ENCODE peak calls at places on chromosome 14, in eight cellular contexts. N is AG10803, W is hepatocyte, L is tibial artery, T is HFF-Myc, A is AG04450, E is LNCaP clone FGC, F is breast epithelium. Z is an unnamed sample.

GRCh38 chr14:79629372-79629771 is 581.9 kb downstream of the DIO2 start:
- DNase-seq in T (no peak), N (no peak), W (no peak), E (no peak), L (no peak), F (no peak), A (no peak), Z (no peak)

GRCh38 chr14:94269156-94269555 is 23.9 kb downstream of the SERPINA10 start:
- DNase-seq in F (peak; percentile 47), A (no peak), N (no peak), W (no peak), T (no peak), L (no peak), E (no peak), Z (no peak)

GRCh38 chr14:62027958-62028357 is 265.7 kb downstream of the SNAPC1 start:
- DNase-seq in L (no peak), F (no peak), A (no peak), W (no peak), T (no peak), N (no peak), E (no peak), Z (no peak)

GRCh38 chr14:102316048-102316745 is 3.3 kb upstream of the ZNF839 start:
- DNase-seq in E (no peak), N (peak; percentile 78), A (no peak), L (peak; percentile 45), F (no peak), W (peak; percentile 67), T (no peak), Z (peak; percentile 81)

GRCh38 chr14:68314642-68315041 is 478.2 kb downstream of the ZFP36L1 start:
- DNase-seq in A (no peak), W (no peak), T (no peak), E (no peak), L (no peak), N (no peak), F (no peak), Z (no peak)

GRCh38 chr14:88535149-88535548 is 19.7 kb downstream of the PTPN21 start:
- DNase-seq in W (peak; percentile 58), L (no peak), T (no peak), E (no peak), F (no peak), N (peak; percentile 25), A (no peak), Z (no peak)

GRCh38 chr14:35534130-35534883 is at the start of gene INSM2:
- DNase-seq in L (no peak), N (no peak), A (no peak), W (no peak), E (no peak), F (no peak), T (no peak), Z (peak; percentile 21)

GRCh38 chr14:28820677-28821076 is 54.1 kb downstream of the FOXG1 start:
- DNase-seq in L (no peak), N (no peak), T (no peak), W (no peak), F (no peak), A (no peak), E (peak; percentile 67), Z (no peak)

GRCh38 chr14:75578099-75578785 is at the start of gene FLVCR2:
- DNase-seq in E (peak; percentile 25), T (no peak), N (peak; percentile 43), L (peak; percentile 83), A (no peak), F (peak; percentile 69), W (peak; percentile 91), Z (peak; percentile 75)

GRCh38 chr14:63342381-63342780 is 23.6 kb upstream of the GPHB5 start:
- DNase-seq in T (no peak), N (peak; percentile 17), A (no peak), F (no peak), L (no peak), E (no peak), W (no peak), Z (peak; percentile 21)

GRCh38 chr14:65222434-65222833 is 120.1 kb upstream of the MAX start:
- DNase-seq in N (peak; percentile 75), W (peak; percentile 68), E (no peak), F (no peak), L (no peak), A (no peak), T (no peak), Z (peak; percentile 81)

GRCh38 chr14:65333926-65334687 is 78.4 kb upstream of the FUT8 start:
- DNase-seq in A (peak; percentile 77), E (no peak), N (peak; percentile 93), W (peak; percentile 62), T (peak; percentile 95), F (peak; percentile 81), L (no peak), Z (peak; percentile 71)

GRCh38 chr14:38887696-38888095 is 215.3 kb downstream of the SEC23A start:
- DNase-seq in E (no peak), A (no peak), W (no peak), N (no peak), F (no peak), L (no peak), T (no peak), Z (no peak)

GRCh38 chr14:96888593-96888992 is 91.4 kb downstream of the VRK1 start:
- DNase-seq in N (no peak), F (no peak), L (no peak), W (no peak), E (no peak), T (no peak), A (no peak), Z (no peak)

GRCh38 chr14:39948235-39948634 is 516.0 kb upstream of the FBXO33 start:
- DNase-seq in W (no peak), F (no peak), E (no peak), T (no peak), N (no peak), A (no peak), L (no peak), Z (no peak)

GRCh38 chr14:80491562-80492139 is 280.3 kb upstream of the DIO2 start:
- DNase-seq in W (no peak), N (peak; percentile 29), A (no peak), F (no peak), T (no peak), L (no peak), E (no peak), Z (no peak)

GRCh38 chr14:95211721-95212504 is 54.6 kb upstream of the DICER1 start:
- DNase-seq in L (no peak), E (no peak), F (no peak), N (no peak), W (no peak), T (no peak), A (no peak), Z (no peak)

GRCh38 chr14:23530360-23531055 is 21.1 kb downstream of the ZFHX2 start:
- DNase-seq in F (no peak), W (no peak), E (no peak), T (no peak), L (no peak), N (no peak), A (no peak), Z (peak; percentile 17)

GRCh38 chr14:93091666-93092065 is 24.1 kb downstream of the ITPK1 start:
- DNase-seq in F (no peak), W (no peak), E (no peak), T (no peak), A (no peak), N (no peak), L (no peak), Z (no peak)

DNA sequence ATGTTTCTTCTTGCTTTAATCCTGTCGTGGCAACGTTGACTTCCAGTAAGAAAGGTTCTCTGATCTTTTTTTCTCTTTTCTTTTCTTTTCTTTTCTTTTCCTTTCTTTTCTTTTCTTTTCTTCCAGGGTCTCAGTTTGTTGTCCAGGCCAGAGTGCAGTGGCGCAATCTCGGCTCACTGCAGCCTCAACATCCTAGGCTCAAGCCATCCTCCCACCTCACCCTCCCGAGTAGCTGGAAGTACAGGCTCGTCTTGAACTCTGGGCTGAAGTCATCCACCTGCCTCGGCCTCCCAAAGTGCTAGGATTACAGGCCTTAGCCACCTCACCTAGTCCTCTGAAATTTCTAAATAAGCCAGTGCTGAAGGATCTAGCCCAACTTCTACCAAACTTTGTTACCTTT is 1.3 kb upstream of the MAP3K9 start:
- DNase-seq in F (no peak), T (no peak), W (no peak), L (no peak), A (no peak), E (no peak), N (no peak), Z (no peak)
- H3K4me3 ChIP-seq in F (no peak overlapping the region), T (no peak overlapping the region), W (no peak overlapping the region), L (no peak overlapping the region), A (no peak overlapping the region), E (peak overlapping the region; percentile 83), N (no peak overlapping the region), Z (no peak overlapping the region)

DNA sequence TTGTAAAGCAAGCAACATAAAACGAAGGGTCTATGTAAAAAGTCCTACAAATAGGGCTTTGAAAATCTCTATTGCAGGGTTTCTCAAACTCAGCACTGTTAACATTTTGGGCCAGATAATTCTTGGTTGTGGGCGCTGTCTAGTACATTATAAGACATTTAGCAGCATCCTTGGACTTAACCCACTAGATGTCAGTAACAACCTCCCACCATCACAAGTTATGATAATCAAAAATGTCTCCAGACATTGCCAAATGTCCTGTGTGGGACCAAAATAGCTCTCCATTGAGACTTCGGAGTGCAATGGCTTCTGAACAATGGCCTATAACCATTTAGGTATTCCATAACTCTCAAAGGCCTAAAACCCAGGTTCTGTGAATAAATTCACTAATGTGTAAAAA is 22.9 kb upstream of the DHRS7 start:
- DNase-seq in E (no peak), A (no peak), W (no peak), F (no peak), L (no peak), N (no peak), T (no peak), Z (peak; percentile 36)
- TF ChIP-seq CTCF in E (no peak), A (no peak), W (peak; percentile 12), F (no peak), L (no peak), N (no peak), T (no peak), Z (peak; percentile 13)

GRCh38 chr14:72165151-72165715 is 233.0 kb downstream of the RGS6 start:
- DNase-seq in E (no peak), W (no peak), N (no peak), F (no peak), A (no peak), T (no peak), L (no peak), Z (no peak)

GRCh38 chr14:72169521-72169920 is 237.3 kb downstream of the RGS6 start:
- DNase-seq in F (no peak), A (no peak), T (no peak), E (no peak), L (no peak), W (no peak), N (no peak), Z (no peak)

GRCh38 chr14:72164420-72165150 is 232.4 kb downstream of the RGS6 start:
- DNase-seq in W (no peak), T (no peak), F (no peak), N (no peak), E (no peak), A (no peak), L (no peak), Z (no peak)
- H3K4me3 ChIP-seq in W (no peak overlapping the region), T (no peak overlapping the region), F (no peak overlapping the region), N (no peak overlapping the region), E (no peak overlapping the region), A (no peak overlapping the region), L (no peak overlapping the region), Z (no peak overlapping the region)

DNA sequence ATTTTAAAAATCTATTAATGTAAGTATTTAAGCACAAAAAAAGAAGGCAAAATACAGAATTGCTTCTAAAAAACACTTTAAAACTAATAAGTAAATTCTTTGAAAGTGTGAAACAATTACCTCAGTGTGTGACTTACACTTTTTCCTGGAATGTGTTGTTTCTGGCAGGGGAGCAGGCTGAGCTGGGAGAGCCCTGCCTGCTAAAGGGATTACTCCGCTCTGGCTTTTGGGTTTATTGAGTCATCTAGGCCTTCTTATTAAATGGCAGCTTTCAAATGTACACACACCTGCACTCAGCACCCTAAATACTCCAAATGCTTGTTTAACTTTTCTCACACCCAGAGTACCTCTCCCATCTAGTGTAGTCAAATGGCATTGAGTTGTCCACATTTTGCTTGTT is 279.8 kb downstream of the AKAP6 start:
- DNase-seq in L (no peak), E (no peak), W (no peak), F (no peak), N (peak; percentile 56), T (no peak), A (no peak), Z (peak; percentile 46)
- TF ChIP-seq CTCF in L (no peak), E (no peak), W (no peak), F (no peak), N (no peak), T (no peak), A (no peak), Z (no peak)